ENCODE peak calls at places on chromosomes 16 and 17, in seven cellular contexts. T, C, E, O, X, A and M are unnamed samples.

GRCh38 chr17:77445030-77445907 is 304.5 kb downstream of the SEC14L1 start:
- DNase-seq in T (peak), C (no peak), E (no peak), O (no peak), X (no peak), A (no peak), M (peak)

GRCh38 chr16:56886296-56886695 is 21.3 kb downstream of the SLC12A3 start:
- DNase-seq in T (no peak), C (no peak), E (no peak), O (no peak), X (no peak), A (no peak), M (no peak)

GRCh38 chr16:47310792-47311211 is 150.1 kb downstream of the ITFG1 start:
- DNase-seq in T (no peak), C (no peak), E (no peak), O (no peak), X (no peak), A (no peak), M (no peak)

GRCh38 chr16:69763557-69763942 is 1.4 kb downstream of the WWP2 start:
- DNase-seq in T (no peak), C (no peak), E (no peak), O (no peak), X (no peak), A (no peak), M (no peak)

GRCh38 chr17:59154335-59154720 is 658 bp downstream of the SKA2 start:
- DNase-seq in T (no peak), C (no peak), E (peak), O (peak), X (peak), A (no peak), M (no peak)

GRCh38 chr17:80475949-80476876 is at the start of gene NPTX1:
- DNase-seq in T (no peak), C (no peak), E (no peak), O (no peak), X (peak), A (no peak), M (no peak)

GRCh38 chr16:46916980-46917379 is 32.8 kb downstream of the GPT2 start:
- DNase-seq in T (no peak), C (no peak), E (peak), O (no peak), X (no peak), A (no peak), M (no peak)

GRCh38 chr17:8740486-8740885 is 4.2 kb downstream of the CCDC42 start:
- DNase-seq in T (no peak), C (no peak), E (no peak), O (no peak), X (no peak), A (peak), M (no peak)

GRCh38 chr17:49341356-49341755 is 20.7 kb downstream of the ZNF652 start:
- DNase-seq in T (no peak), C (no peak), E (no peak), O (no peak), X (no peak), A (no peak), M (no peak)

GRCh38 chr16:49470550-49470949 is 96.9 kb downstream of the C16orf78 start:
- DNase-seq in T (no peak), C (no peak), E (no peak), O (no peak), X (no peak), A (no peak), M (no peak)

GRCh38 chr17:78844301-78845005 is 3.8 kb upstream of the USP36 start:
- DNase-seq in T (no peak), C (no peak), E (no peak), O (no peak), X (no peak), A (no peak), M (no peak)

GRCh38 chr17:214881-215331 is 33.5 kb upstream of the DOC2B start:
- DNase-seq in T (peak), C (no peak), E (no peak), O (no peak), X (no peak), A (no peak), M (no peak)

GRCh38 chr16:9709221-9709620 is 473.0 kb downstream of the GRIN2A start:
- DNase-seq in T (no peak), C (no peak), E (no peak), O (no peak), X (no peak), A (no peak), M (no peak)

GRCh38 chr17:43927101-43927935 is 15.0 kb downstream of the PPY start:
- DNase-seq in T (no peak), C (no peak), E (no peak), O (no peak), X (no peak), A (no peak), M (no peak)

GRCh38 chr16:35523991-35524390 is 2064.6 kb downstream of the TP53TG3F start:
- DNase-seq in T (no peak), C (no peak), E (no peak), O (no peak), X (no peak), A (no peak), M (no peak)

GRCh38 chr17:67469208-67469980 is 92.3 kb downstream of the PITPNC1 start:
- DNase-seq in T (no peak), C (peak), E (peak), O (no peak), X (no peak), A (no peak), M (no peak)

GRCh38 chr16:27444470-27444869 is 42.5 kb downstream of the IL21R start:
- DNase-seq in T (no peak), C (no peak), E (no peak), O (no peak), X (no peak), A (no peak), M (no peak)

GRCh38 chr17:72123964-72124791 is 3.4 kb downstream of the SOX9 start:
- DNase-seq in T (no peak), C (no peak), E (no peak), O (no peak), X (no peak), A (no peak), M (no peak)